ENCODE peak calls at places on chromosomes 13 and 19, in four cellular contexts. X is fibroblast of pulmonary artery, F is AG10803, I is ovary. Z is an unnamed sample.

GRCh38 chr19:56158170-56158757 is 17.2 kb downstream of the ZNF444 start:
- DNase-seq in I (no peak), F (no peak), X (no peak), Z (no peak)

GRCh38 chr13:50529154-50529882 is 314.2 kb downstream of the DLEU7 start:
- DNase-seq in I (peak), F (peak), X (peak), Z (peak)

GRCh38 chr13:42333613-42334328 is 61.8 kb downstream of the AKAP11 start:
- DNase-seq in I (no peak), F (peak), X (peak), Z (no peak)

GRCh38 chr19:49564616-49565045 is 15.7 kb downstream of the NOSIP start:
- DNase-seq in F (no peak), I (no peak), X (no peak), Z (no peak)

GRCh38 chr19:5691930-5692784 is 2.1 kb downstream of the RPL36 start:
- DNase-seq in X (no peak), I (peak), F (no peak), Z (peak)

GRCh38 chr13:42420304-42420703 is 148.4 kb downstream of the AKAP11 start:
- DNase-seq in X (no peak), I (no peak), F (no peak), Z (no peak)

GRCh38 chr13:83503424-83503823 is 378.9 kb downstream of the SLITRK1 start:
- DNase-seq in I (no peak), X (peak), F (peak), Z (no peak)

GRCh38 chr13:104567114-104567513 is 1500.9 kb upstream of the SLC10A2 start:
- DNase-seq in F (no peak), I (no peak), X (no peak), Z (no peak)

GRCh38 chr19:10552596-10553053 is 8.9 kb downstream of the ATG4D start:
- DNase-seq in F (no peak), I (no peak), X (no peak), Z (no peak)

GRCh38 chr19:55206664-55207500 is 2.4 kb downstream of the PTPRH start:
- DNase-seq in X (peak), I (peak), F (peak), Z (peak)

GRCh38 chr13:72170571-72170970 is 303.6 kb upstream of the DACH1 start:
- DNase-seq in I (no peak), X (no peak), F (no peak), Z (no peak)

GRCh38 chr19:45464861-45465427 is 2.9 kb upstream of the FOSB start:
- DNase-seq in I (no peak), F (no peak), X (no peak), Z (no peak)

GRCh38 chr19:8117991-8118390 is 31.4 kb downstream of the FBN3 start:
- DNase-seq in F (no peak), I (no peak), X (no peak), Z (no peak)

DNA sequence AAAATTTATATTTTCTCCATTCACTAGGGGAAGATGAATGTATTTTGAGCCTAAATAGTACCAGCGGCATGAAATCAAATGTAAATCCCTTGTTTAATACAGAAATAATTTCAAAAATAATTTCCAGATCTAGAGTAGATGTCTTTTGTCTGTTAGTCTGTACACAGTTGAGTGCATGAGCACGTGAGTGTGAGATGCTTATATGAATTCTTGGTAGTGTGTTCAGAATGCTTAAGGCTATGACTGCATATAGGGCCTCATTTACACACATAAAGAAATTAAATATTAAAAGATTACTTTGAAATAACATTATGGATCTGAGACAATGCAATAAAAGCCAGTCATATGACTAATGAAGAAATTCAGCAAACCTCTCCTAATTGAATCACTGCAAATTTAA is 4.7 kb downstream of the AMER2 start:
- DNase-seq in F (no peak), I (no peak), X (no peak), Z (no peak)
- H3K4me3 ChIP-seq in F (no peak), I (no peak), X (no peak), Z (no peak)

DNA sequence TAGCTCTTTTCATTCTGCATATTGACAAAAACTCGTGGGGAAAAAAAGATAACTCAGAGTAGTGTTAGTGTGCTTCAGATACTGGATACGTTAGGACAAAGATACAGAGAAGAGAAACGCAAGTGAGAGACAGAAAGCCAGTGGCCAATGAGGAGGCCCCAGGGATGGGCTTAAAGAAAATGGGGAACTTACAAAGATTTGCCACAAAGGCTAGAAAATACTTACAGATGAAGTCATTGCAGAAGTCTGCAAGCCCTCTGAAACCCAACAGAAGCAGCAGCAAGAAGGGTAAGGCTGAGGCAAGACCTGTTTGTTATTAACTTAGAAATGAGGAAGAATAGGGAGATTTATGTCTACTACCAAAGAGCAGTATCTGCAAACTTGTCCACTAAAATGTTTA is 192.5 kb upstream of the MIR17HG start:
- DNase-seq in F (no peak), X (no peak), I (no peak), Z (no peak)
- H3K4me3 ChIP-seq in F (no peak), X (no peak), I (no peak), Z (no peak)

DNA sequence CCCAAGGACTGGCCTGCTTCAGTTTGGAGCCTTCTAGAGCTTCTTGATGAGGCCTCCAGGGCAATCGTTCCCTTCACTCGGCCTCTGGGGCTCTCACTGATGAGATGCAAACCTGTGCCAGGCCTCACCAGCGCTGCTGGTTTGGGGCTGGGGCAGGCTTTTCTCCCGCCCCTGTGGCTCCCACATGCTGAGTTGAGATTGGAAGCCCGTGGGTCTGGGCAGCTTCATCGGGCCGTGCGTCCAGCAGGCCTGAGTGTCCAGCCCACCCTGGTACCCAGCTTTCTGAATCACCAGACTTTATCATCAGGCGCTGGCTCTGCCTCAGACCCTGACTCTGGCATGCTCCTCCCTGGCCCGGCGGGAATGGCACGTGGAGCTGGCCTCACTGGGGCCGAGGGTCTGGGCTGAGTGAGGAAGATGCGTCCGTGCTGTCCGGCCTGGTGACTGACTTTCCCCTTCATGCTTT is 4.3 kb downstream of the CALM3 start:
- DNase-seq in X (no peak), I (no peak), F (no peak), Z (peak)
- H3K4me3 ChIP-seq in X (no peak), I (no peak), F (no peak), Z (peak)

DNA sequence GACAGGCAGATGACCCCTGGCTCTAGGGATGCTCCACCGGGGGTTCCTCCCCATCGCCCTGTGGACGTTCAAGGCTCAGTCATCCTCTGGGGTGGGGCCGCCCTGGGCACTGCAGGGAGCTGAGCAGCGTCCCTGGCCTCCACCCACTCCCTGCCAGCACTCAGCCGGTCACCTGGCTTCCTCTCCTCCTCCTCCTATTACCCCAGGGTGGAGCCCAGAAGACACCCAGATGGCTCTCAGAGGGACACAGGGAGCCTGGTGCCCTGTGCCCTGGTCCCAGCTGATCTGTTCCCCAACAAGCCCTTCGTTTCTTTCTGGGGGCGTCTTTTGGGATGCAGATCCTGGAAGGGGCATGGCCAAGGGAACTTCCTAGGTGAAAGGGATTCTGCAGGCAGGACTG is 3.7 kb upstream of the MKNK2 start:
- DNase-seq in X (no peak), F (no peak), I (no peak), Z (no peak)
- H3K4me3 ChIP-seq in X (no peak), F (no peak), I (no peak), Z (no peak)

GRCh38 chr13:95603887-95604533 is 40.5 kb downstream of the DZIP1 start:
- DNase-seq in X (peak), I (no peak), F (no peak), Z (no peak)

GRCh38 chr13:95601216-95601615 is 43.3 kb downstream of the DZIP1 start:
- DNase-seq in X (peak), I (no peak), F (no peak), Z (no peak)

GRCh38 chr13:95604534-95604915 is 40.0 kb downstream of the DZIP1 start:
- DNase-seq in F (no peak), X (peak), I (no peak), Z (no peak)

GRCh38 chr13:95605426-95606125 is 38.9 kb downstream of the DZIP1 start:
- DNase-seq in I (no peak), F (no peak), X (no peak), Z (no peak)

DNA sequence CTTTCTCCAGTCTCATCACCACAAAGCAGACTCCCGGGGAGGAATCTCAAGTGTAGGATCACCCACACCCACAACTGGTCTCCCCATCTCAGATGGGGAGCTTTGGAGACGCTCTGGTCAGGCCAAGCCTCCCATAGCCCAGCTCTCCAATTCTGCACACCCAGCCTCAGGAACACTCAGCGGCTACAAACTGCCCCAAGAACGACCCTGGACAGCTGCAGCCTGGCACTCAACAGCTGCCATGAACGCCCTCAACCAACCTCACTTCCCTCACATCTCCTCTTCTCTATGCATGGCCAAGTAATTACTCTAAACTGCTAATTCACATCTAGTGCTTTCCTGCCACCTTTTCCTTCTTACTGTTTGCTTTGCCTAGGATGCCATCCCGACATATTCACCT is 42.6 kb downstream of the DZIP1 start:
- DNase-seq in I (no peak), X (no peak), F (no peak), Z (no peak)
- H3K4me3 ChIP-seq in I (no peak), X (no peak), F (no peak), Z (no peak)

DNA sequence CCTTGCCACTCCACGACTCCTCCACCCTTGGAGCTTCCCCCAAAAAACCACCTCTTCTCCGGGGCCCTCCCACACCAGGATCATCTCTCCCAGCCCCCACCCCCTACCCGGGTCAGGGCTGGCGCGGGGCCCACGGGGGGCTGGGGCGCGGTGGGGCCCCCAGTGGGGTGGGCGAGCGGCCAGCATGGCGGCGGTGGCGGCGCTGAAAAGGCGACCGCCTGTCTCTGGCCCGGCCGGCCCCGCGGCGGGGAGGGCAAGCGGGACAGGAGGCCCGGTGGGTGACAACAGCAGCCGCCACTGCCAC is 850 bp downstream of the DYRK1B start:
- DNase-seq in X (no peak), F (no peak), I (no peak), Z (no peak)
- H3K4me3 ChIP-seq in X (peak), F (peak), I (peak), Z (peak)